ENCODE peak calls at places on chromosomes 12 and 14, in five cellular contexts. One of them, this sample, is unnamed. For H3K4me1, the result is how much of the 10 kb centered on the place peaks cover.

GRCh38 chr14:97379091-97379531 is 581.9 kb downstream of the VRK1 start:
- DNase-seq in right lobe of liver: no peak
- DNase-seq in GM23248: no peak
- DNase-seq in adrenal gland: no peak
- DNase-seq in aorta: no peak
- DNase-seq in this sample: no peak

GRCh38 chr14:57179273-57179672 is 89.4 kb downstream of the EXOC5 start:
- DNase-seq in right lobe of liver: no peak
- DNase-seq in GM23248: no peak
- DNase-seq in adrenal gland: no peak
- DNase-seq in aorta: no peak
- DNase-seq in this sample: no peak

GRCh38 chr14:74551903-74552371 is 58.4 kb downstream of the ISCA2 start:
- DNase-seq in right lobe of liver: no peak
- DNase-seq in GM23248: peak
- DNase-seq in adrenal gland: peak
- DNase-seq in aorta: peak
- DNase-seq in this sample: no peak

GRCh38 chr14:89303452-89304435 is 113.3 kb downstream of the FOXN3 start:
- DNase-seq in right lobe of liver: no peak
- DNase-seq in GM23248: peak
- DNase-seq in adrenal gland: peak
- DNase-seq in aorta: peak
- DNase-seq in this sample: peak

GRCh38 chr14:23602181-23603095 is 23.8 kb upstream of the JPH4 start:
- DNase-seq in right lobe of liver: no peak
- DNase-seq in GM23248: no peak
- DNase-seq in adrenal gland: peak
- DNase-seq in aorta: no peak
- DNase-seq in this sample: no peak

GRCh38 chr12:92288533-92288932 is 142.9 kb upstream of the BTG1 start:
- DNase-seq in right lobe of liver: no peak
- DNase-seq in GM23248: no peak
- DNase-seq in adrenal gland: no peak
- DNase-seq in aorta: no peak
- DNase-seq in this sample: no peak

GRCh38 chr12:32435921-32436710 is 36.8 kb downstream of the FGD4 start:
- DNase-seq in right lobe of liver: no peak
- DNase-seq in GM23248: no peak
- DNase-seq in adrenal gland: no peak
- DNase-seq in aorta: no peak
- DNase-seq in this sample: peak

GRCh38 chr14:24369463-24369862 is 1.5 kb downstream of the NFATC4 start:
- DNase-seq in right lobe of liver: no peak
- DNase-seq in GM23248: no peak
- DNase-seq in adrenal gland: no peak
- DNase-seq in aorta: no peak
- DNase-seq in this sample: no peak

GRCh38 chr12:115308918-115309317 is 624.9 kb upstream of the TBX3 start:
- DNase-seq in right lobe of liver: no peak
- DNase-seq in GM23248: no peak
- DNase-seq in adrenal gland: no peak
- DNase-seq in aorta: no peak
- DNase-seq in this sample: no peak

GRCh38 chr14:97137705-97138104 is 340.5 kb downstream of the VRK1 start:
- DNase-seq in right lobe of liver: no peak
- DNase-seq in GM23248: no peak
- DNase-seq in adrenal gland: no peak
- DNase-seq in aorta: no peak
- DNase-seq in this sample: no peak

GRCh38 chr14:48726080-48726642 is 860.0 kb downstream of the RPS29 start:
- DNase-seq in right lobe of liver: no peak
- DNase-seq in GM23248: no peak
- DNase-seq in adrenal gland: no peak
- DNase-seq in aorta: no peak
- DNase-seq in this sample: peak

GRCh38 chr14:102323102-102323501 is 3.6 kb downstream of the ZNF839 start:
- DNase-seq in right lobe of liver: peak
- DNase-seq in GM23248: peak
- DNase-seq in adrenal gland: peak
- DNase-seq in aorta: no peak
- DNase-seq in this sample: peak

GRCh38 chr12:124837958-124838803 is 25.5 kb downstream of the SCARB1 start:
- DNase-seq in right lobe of liver: peak
- DNase-seq in GM23248: peak
- DNase-seq in adrenal gland: peak
- DNase-seq in aorta: peak
- DNase-seq in this sample: peak

GRCh38 chr12:106582661-106583577 is at the start of gene RFX4:
- DNase-seq in right lobe of liver: no peak
- DNase-seq in GM23248: no peak
- DNase-seq in adrenal gland: no peak
- DNase-seq in aorta: no peak
- DNase-seq in this sample: no peak

GRCh38 chr12:662541-663292 is 528 bp downstream of the NINJ2 start:
- DNase-seq in right lobe of liver: no peak
- DNase-seq in GM23248: peak
- DNase-seq in adrenal gland: no peak
- DNase-seq in aorta: no peak
- DNase-seq in this sample: peak

GRCh38 chr12:116495260-116495659 is 63.9 kb upstream of the MAP1LC3B2 start:
- DNase-seq in right lobe of liver: no peak
- DNase-seq in GM23248: peak
- DNase-seq in adrenal gland: no peak
- DNase-seq in aorta: peak
- DNase-seq in this sample: peak

GRCh38 chr12:133106253-133106652 is 23.8 kb downstream of the ZNF891 start:
- DNase-seq in right lobe of liver: no peak
- DNase-seq in GM23248: peak
- DNase-seq in adrenal gland: no peak
- DNase-seq in aorta: no peak
- DNase-seq in this sample: no peak

GRCh38 chr12:40692617-40693502 is 621 bp downstream of the CNTN1 start:
- DNase-seq in right lobe of liver: no peak
- DNase-seq in GM23248: peak
- DNase-seq in adrenal gland: no peak
- DNase-seq in aorta: peak
- DNase-seq in this sample: no peak

GRCh38 chr12:6688543-6688999 is 604 bp downstream of the ZNF384 start:
- DNase-seq in right lobe of liver: peak
- DNase-seq in GM23248: peak
- DNase-seq in adrenal gland: peak
- DNase-seq in aorta: no peak
- DNase-seq in this sample: peak

GRCh38 chr12:106138279-106138645 is 492 bp downstream of the NUAK1 start:
- DNase-seq in right lobe of liver: no peak
- DNase-seq in GM23248: peak
- DNase-seq in adrenal gland: no peak
- DNase-seq in aorta: peak
- DNase-seq in this sample: no peak

GRCh38 chr14:90715993-90716392 is 100.2 kb downstream of the TTC7B start:
- DNase-seq in right lobe of liver: no peak
- DNase-seq in GM23248: no peak
- DNase-seq in adrenal gland: no peak
- DNase-seq in aorta: no peak
- DNase-seq in this sample: no peak

GRCh38 chr12:57459750-57460400 is at the start of gene GLI1:
- DNase-seq in right lobe of liver: no peak
- DNase-seq in GM23248: peak
- DNase-seq in adrenal gland: peak
- DNase-seq in aorta: no peak
- DNase-seq in this sample: peak

GRCh38 chr12:50200507-50201273 is 33.5 kb upstream of the CERS5 start:
- DNase-seq in right lobe of liver: no peak
- DNase-seq in GM23248: peak
- DNase-seq in adrenal gland: no peak
- DNase-seq in aorta: no peak
- DNase-seq in this sample: peak

GRCh38 chr14:88904864-88905263 is 80.4 kb downstream of the TTC8 start:
- DNase-seq in right lobe of liver: no peak
- DNase-seq in GM23248: peak
- DNase-seq in adrenal gland: no peak
- DNase-seq in aorta: no peak
- DNase-seq in this sample: peak

GRCh38 chr12:1594045-1594294 is 411 bp downstream of the FBXL14 start:
- DNase-seq in right lobe of liver: peak
- DNase-seq in GM23248: peak
- DNase-seq in adrenal gland: peak
- DNase-seq in aorta: peak
- DNase-seq in this sample: no peak

GRCh38 chr12:113772505-113773030 is 193.6 kb downstream of the RBM19 start:
- DNase-seq in right lobe of liver: no peak
- DNase-seq in GM23248: no peak
- DNase-seq in adrenal gland: no peak
- DNase-seq in aorta: no peak
- DNase-seq in this sample: no peak

GRCh38 chr12:119181202-119181601 is 2.5 kb downstream of the HSPB8 start:
- DNase-seq in right lobe of liver: no peak
- DNase-seq in GM23248: no peak
- DNase-seq in adrenal gland: no peak
- DNase-seq in aorta: no peak
- DNase-seq in this sample: no peak

GRCh38 chr12:119181944-119182343 is 3.2 kb downstream of the HSPB8 start:
- DNase-seq in right lobe of liver: no peak
- DNase-seq in GM23248: no peak
- DNase-seq in adrenal gland: no peak
- DNase-seq in aorta: no peak
- DNase-seq in this sample: no peak

GRCh38 chr12:119179335-119180021 is 747 bp downstream of the HSPB8 start:
- DNase-seq in right lobe of liver: no peak
- DNase-seq in GM23248: peak
- DNase-seq in adrenal gland: peak
- DNase-seq in aorta: peak
- DNase-seq in this sample: peak

GRCh38 chr12:119178544-119179334 is at the start of gene HSPB8:
- DNase-seq in right lobe of liver: peak
- DNase-seq in GM23248: peak
- DNase-seq in adrenal gland: peak
- DNase-seq in aorta: peak
- DNase-seq in this sample: peak

DNA sequence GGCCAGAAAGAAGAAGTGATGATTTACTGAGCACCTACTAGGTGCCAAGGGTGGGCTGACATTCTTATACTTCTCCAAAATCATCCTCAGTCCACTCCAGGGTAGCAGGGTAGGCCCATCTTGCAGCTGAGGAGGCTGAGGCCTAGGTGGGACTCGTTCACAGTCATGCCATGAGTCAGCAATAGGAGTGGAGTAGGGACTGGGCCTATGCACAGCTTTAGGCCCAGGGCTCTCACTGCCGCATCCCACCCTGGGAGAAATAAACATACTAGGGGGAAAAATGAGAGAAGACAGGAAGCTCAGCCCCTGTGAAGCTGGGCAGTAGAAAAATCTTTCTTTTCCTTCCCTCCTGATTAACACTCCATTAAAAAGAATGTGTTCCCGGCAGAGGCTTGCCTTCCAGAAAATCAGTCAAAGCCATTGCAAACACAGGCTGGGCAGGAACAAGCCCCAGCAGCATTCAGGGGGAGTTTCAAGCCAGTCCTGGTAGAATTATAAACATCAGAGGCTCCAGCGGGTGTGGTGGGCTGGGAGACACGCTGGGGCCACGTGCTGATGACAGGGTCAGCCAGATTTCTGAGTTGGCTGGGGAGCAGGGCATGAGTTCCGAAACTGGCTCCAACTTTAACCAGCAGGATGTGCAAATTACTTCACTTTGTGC is 1.8 kb downstream of the HSPB8 start:
- DNase-seq in right lobe of liver: no peak
- DNase-seq in GM23248: peak
- DNase-seq in adrenal gland: peak
- DNase-seq in aorta: peak
- DNase-seq in this sample: peak
- H3K4me1 ChIP-seq in right lobe of liver: under half
- H3K4me1 ChIP-seq in GM23248: under half
- H3K4me1 ChIP-seq in adrenal gland: under half
- H3K4me1 ChIP-seq in aorta: under half
- H3K4me1 ChIP-seq in this sample: half or more

GRCh38 chr14:54490448-54490805 is 1.6 kb upstream of the GMFB start:
- DNase-seq in right lobe of liver: no peak
- DNase-seq in GM23248: no peak
- DNase-seq in adrenal gland: no peak
- DNase-seq in aorta: no peak
- DNase-seq in this sample: no peak

GRCh38 chr14:54489731-54490447 is 1.1 kb upstream of the GMFB start:
- DNase-seq in right lobe of liver: no peak
- DNase-seq in GM23248: peak
- DNase-seq in adrenal gland: no peak
- DNase-seq in aorta: no peak
- DNase-seq in this sample: no peak

GRCh38 chr14:54488318-54488645 is 498 bp downstream of the GMFB start:
- DNase-seq in right lobe of liver: no peak
- DNase-seq in GM23248: no peak
- DNase-seq in adrenal gland: no peak
- DNase-seq in aorta: no peak
- DNase-seq in this sample: no peak

GRCh38 chr14:54488646-54489317 is at the start of gene GMFB:
- DNase-seq in right lobe of liver: peak
- DNase-seq in GM23248: peak
- DNase-seq in adrenal gland: peak
- DNase-seq in aorta: peak
- DNase-seq in this sample: peak

DNA sequence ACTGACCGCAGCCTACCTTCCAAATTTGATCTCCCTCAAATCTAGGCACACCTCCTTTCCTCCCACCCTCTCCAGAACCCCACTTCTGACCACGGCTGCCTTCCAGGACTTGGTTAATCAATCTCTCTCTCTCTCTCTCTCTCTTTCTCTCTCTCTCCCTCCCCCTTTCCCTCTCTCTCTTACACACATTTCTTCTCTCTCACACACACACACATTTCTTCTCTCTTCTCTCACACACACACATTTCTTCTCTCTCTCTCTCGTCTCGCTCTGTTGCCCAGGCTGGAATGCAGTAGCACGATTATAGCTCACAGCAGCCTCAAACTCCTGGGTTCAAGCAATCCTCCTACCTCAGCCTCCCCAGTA is 521 bp upstream of the GMFB start:
- DNase-seq in right lobe of liver: no peak
- DNase-seq in GM23248: no peak
- DNase-seq in adrenal gland: no peak
- DNase-seq in aorta: no peak
- DNase-seq in this sample: no peak
- H3K4me1 ChIP-seq in right lobe of liver: under half
- H3K4me1 ChIP-seq in GM23248: under half
- H3K4me1 ChIP-seq in adrenal gland: under half
- H3K4me1 ChIP-seq in aorta: under half
- H3K4me1 ChIP-seq in this sample: under half

GRCh38 chr12:80356092-80356491 is 87.9 kb upstream of the PTPRQ start:
- DNase-seq in right lobe of liver: no peak
- DNase-seq in GM23248: peak
- DNase-seq in adrenal gland: no peak
- DNase-seq in aorta: no peak
- DNase-seq in this sample: peak
- H3K4me1 ChIP-seq in right lobe of liver: under half
- H3K4me1 ChIP-seq in GM23248: under half
- H3K4me1 ChIP-seq in adrenal gland: under half
- H3K4me1 ChIP-seq in aorta: under half
- H3K4me1 ChIP-seq in this sample: under half

DNA sequence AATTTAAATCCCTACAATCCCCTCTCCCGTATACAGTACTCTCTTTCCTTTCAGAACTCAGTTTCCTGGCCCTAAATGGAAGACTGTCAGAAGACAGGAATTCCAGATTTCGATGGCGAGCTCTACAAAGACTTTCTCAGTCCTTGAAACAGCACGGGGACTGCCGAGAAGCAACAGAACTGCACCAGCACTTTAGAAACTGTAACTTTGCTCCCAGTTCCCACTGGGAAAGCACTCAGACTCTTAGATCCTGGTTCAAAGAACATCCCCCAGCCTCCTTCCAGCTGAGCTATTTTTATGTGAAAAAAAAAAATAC is 1.8 kb downstream of the PXN start:
- DNase-seq in right lobe of liver: no peak
- DNase-seq in GM23248: peak
- DNase-seq in adrenal gland: no peak
- DNase-seq in aorta: no peak
- DNase-seq in this sample: no peak
- H3K4me1 ChIP-seq in right lobe of liver: under half
- H3K4me1 ChIP-seq in GM23248: under half
- H3K4me1 ChIP-seq in adrenal gland: half or more
- H3K4me1 ChIP-seq in aorta: under half
- H3K4me1 ChIP-seq in this sample: under half